ENCODE peak calls at places on chromosome 16, in six cellular contexts. J is heart left ventricle, L is HL-60, O is neural progenitor cell, U is brain microvascular endothelial cell, R is upper lobe of left lung. D is an unnamed sample.

GRCh38 chr16:4091638-4092037 is 24.6 kb downstream of the ADCY9 start:
- DNase-seq in R (no peak), J (no peak), U (no peak), L (no peak), O (no peak), D (no peak)

GRCh38 chr16:19118938-19119431 is 5.2 kb downstream of the ITPRIPL2 start:
- DNase-seq in O (no peak), R (no peak), U (peak; percentile 90), J (peak; percentile 67), L (peak; percentile 82), D (no peak)

GRCh38 chr16:81582655-81583441 is 138.2 kb downstream of the CMIP start:
- DNase-seq in R (no peak), U (no peak), J (no peak), O (peak; percentile 37), L (no peak), D (no peak)

GRCh38 chr16:85652431-85653221 is 36.1 kb downstream of the GINS2 start:
- DNase-seq in L (no peak), R (peak; percentile 89), O (peak; percentile 80), U (peak; percentile 34), J (no peak), D (peak; percentile 44)

GRCh38 chr16:64250866-64251265 is 871.0 kb downstream of the CDH11 start:
- DNase-seq in O (no peak), R (no peak), U (peak; percentile 12), J (no peak), L (no peak), D (no peak)

GRCh38 chr16:67514382-67514828 is 14.2 kb upstream of the RIPOR1 start:
- DNase-seq in R (no peak), U (peak; percentile 83), L (peak; percentile 83), J (peak; percentile 77), O (peak; percentile 83), D (peak; percentile 65)

GRCh38 chr16:5336898-5337297 is 239.3 kb upstream of the EEF2KMT start:
- DNase-seq in O (peak; percentile 54), J (no peak), R (no peak), L (no peak), U (no peak), D (no peak)

GRCh38 chr16:29675811-29676643 is 3.0 kb upstream of the QPRT start:
- DNase-seq in L (no peak), R (no peak), O (peak; percentile 70), J (no peak), U (peak; percentile 24), D (no peak)

GRCh38 chr16:2328428-2328827 is 12.1 kb downstream of the ABCA3 start:
- DNase-seq in U (no peak), J (no peak), R (no peak), O (no peak), L (no peak), D (no peak)

GRCh38 chr16:70156207-70156978 is 17.2 kb upstream of the CLEC18C start:
- DNase-seq in R (no peak), J (no peak), L (no peak), U (no peak), O (no peak), D (no peak)

GRCh38 chr16:85072947-85073346 is 39.3 kb downstream of the CIBAR2 start:
- DNase-seq in R (no peak), U (no peak), J (no peak), L (no peak), O (no peak), D (no peak)

GRCh38 chr16:67339453-67339852 is 12.8 kb downstream of the LRRC36 start:
- DNase-seq in U (no peak), O (no peak), L (no peak), R (no peak), J (no peak), D (no peak)

GRCh38 chr16:88368036-88368435 is 14.7 kb upstream of the ZNF469 start:
- DNase-seq in U (no peak), J (no peak), O (no peak), L (no peak), R (peak; percentile 40), D (no peak)

GRCh38 chr16:58842746-58843145 is 108.6 kb upstream of the GOT2 start:
- DNase-seq in O (no peak), R (no peak), J (no peak), U (no peak), L (no peak), D (no peak)

GRCh38 chr16:83797013-83797412 is 10.8 kb upstream of the HSBP1 start:
- DNase-seq in L (no peak), U (no peak), J (no peak), R (peak; percentile 12), O (no peak), D (no peak)

GRCh38 chr16:59067207-59067606 is 333.1 kb upstream of the GOT2 start:
- DNase-seq in J (no peak), O (no peak), L (peak; percentile 98), U (no peak), R (no peak), D (no peak)

GRCh38 chr16:88301431-88301830 is 81.3 kb upstream of the ZNF469 start:
- DNase-seq in R (no peak), U (no peak), L (no peak), O (no peak), J (no peak), D (no peak)

GRCh38 chr16:64925166-64925565 is 196.7 kb downstream of the CDH11 start:
- DNase-seq in U (no peak), O (no peak), R (no peak), L (no peak), J (no peak), D (no peak)

GRCh38 chr16:85800321-85800669 is 800 bp downstream of the COX4I1 start:
- DNase-seq in O (peak; percentile 23), R (no peak), L (no peak), U (no peak), J (no peak), D (no peak)

GRCh38 chr16:59296002-59296401 is 561.9 kb upstream of the GOT2 start:
- DNase-seq in O (peak; percentile 93), L (no peak), R (no peak), U (no peak), J (no peak), D (no peak)

GRCh38 chr16:370980-371728 is 816 bp upstream of the MRPL28 start:
- DNase-seq in O (no peak), J (no peak), U (no peak), R (peak; percentile 70), L (no peak), D (no peak)

GRCh38 chr16:68754117-68754792 is 17.2 kb downstream of the CDH1 start:
- DNase-seq in O (no peak), U (no peak), J (no peak), L (no peak), R (no peak), D (no peak)

GRCh38 chr16:68759062-68759461 is 22.0 kb downstream of the CDH1 start:
- DNase-seq in L (no peak), R (no peak), U (no peak), O (no peak), J (no peak), D (no peak)

GRCh38 chr16:68752602-68753001 is 15.5 kb downstream of the CDH1 start:
- DNase-seq in R (no peak), L (no peak), O (no peak), U (no peak), J (no peak), D (no peak)

GRCh38 chr16:68760671-68761275 is 23.7 kb downstream of the CDH1 start:
- DNase-seq in U (peak; percentile 36), J (no peak), O (no peak), L (no peak), R (no peak), D (no peak)

DNA sequence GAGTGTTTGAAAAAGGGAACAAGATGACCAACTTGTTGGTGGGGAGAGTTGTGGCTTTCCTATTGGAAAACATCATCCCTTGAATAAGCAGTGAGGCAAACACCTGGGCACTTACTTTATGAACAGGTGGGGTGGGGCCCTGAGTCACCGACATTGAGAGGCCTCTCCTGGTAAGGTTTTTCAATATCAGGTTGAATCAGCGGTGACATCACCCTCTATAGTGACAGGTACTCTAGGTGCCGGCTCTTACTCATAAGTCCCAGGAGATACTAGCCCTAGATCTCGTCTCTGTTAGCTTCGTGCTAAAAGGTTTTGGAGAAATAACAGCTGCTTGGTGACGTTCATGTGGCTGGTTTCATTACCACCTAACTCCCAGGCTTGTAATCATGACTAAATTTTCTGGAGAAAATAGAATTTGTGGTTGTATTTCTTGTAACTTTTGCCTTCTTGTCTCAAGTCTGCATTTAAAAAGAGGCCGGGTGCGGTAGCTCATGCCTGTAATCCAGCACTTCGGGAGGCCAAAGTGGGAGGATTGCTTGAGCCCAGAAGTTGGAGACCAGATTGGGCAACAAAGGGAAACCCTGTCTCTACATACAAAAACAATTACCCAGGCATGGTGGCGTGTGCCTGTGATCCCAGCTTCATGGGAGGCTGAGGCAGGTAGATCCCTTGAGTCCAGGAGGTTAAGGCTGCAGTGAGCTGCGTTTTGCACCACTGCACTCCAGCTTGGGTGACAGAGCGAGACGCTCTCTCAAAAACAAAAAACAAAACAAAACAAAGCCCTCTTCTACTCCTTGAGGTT is 19.4 kb downstream of the CDH1 start:
- DNase-seq in O (no peak), J (no peak), L (no peak), U (no peak), R (no peak), D (peak; percentile 82)
- H3K4me3 ChIP-seq in O (no peak overlapping the region), J (no peak overlapping the region), L (no peak overlapping the region), U (no peak overlapping the region), R (no peak overlapping the region), D (no peak overlapping the region)

GRCh38 chr16:28309811-28310311 is 17.5 kb downstream of the SBK1 start:
- DNase-seq in J (no peak), R (peak; percentile 70), U (no peak), L (no peak), O (no peak), D (no peak)
- H3K4me3 ChIP-seq in J (no peak overlapping the region), R (no peak overlapping the region), U (no peak overlapping the region), L (no peak overlapping the region), O (no peak overlapping the region), D (no peak overlapping the region)

GRCh38 chr16:51149251-51149661 is 1.8 kb downstream of the SALL1 start:
- DNase-seq in O (peak; percentile 30), R (no peak), J (no peak), U (no peak), L (no peak), D (no peak)

GRCh38 chr16:51146256-51146924 is 4.7 kb downstream of the SALL1 start:
- DNase-seq in J (no peak), R (no peak), O (peak; percentile 44), L (no peak), U (no peak), D (no peak)

GRCh38 chr16:51149721-51150158 is 1.3 kb downstream of the SALL1 start:
- DNase-seq in L (no peak), O (peak; percentile 25), R (peak; percentile 63), J (no peak), U (no peak), D (no peak)

GRCh38 chr16:51148674-51149228 is 2.3 kb downstream of the SALL1 start:
- DNase-seq in U (no peak), R (no peak), O (no peak), J (no peak), L (no peak), D (no peak)

GRCh38 chr16:51147776-51148673 is 3.0 kb downstream of the SALL1 start:
- DNase-seq in O (peak; percentile 27), J (no peak), R (no peak), U (no peak), L (no peak), D (no peak)
- H3K4me3 ChIP-seq in O (peak overlapping the region; percentile 97), J (no peak overlapping the region), R (no peak overlapping the region), U (no peak overlapping the region), L (no peak overlapping the region), D (no peak overlapping the region)

GRCh38 chr16:21646091-21646490 is 6.3 kb downstream of the IGSF6 start:
- DNase-seq in U (peak; percentile 36), O (no peak), L (no peak), J (no peak), R (no peak), D (no peak)
- H3K4me3 ChIP-seq in U (no peak overlapping the region), O (no peak overlapping the region), L (no peak overlapping the region), J (peak overlapping the region; percentile 45), R (peak overlapping the region; percentile 32), D (no peak overlapping the region)